ENCODE peak calls at places on chromosomes 12 and 14, in four cellular contexts. One of them, this sample, is unnamed.

GRCh38 chr14:65226824-65227604 is 124.7 kb upstream of the MAX start:
- DNase-seq in astrocyte of the hippocampus: no peak
- DNase-seq in T-helper 1 cell: no peak
- DNase-seq in WTC11: no peak
- DNase-seq in this sample: no peak

GRCh38 chr12:122860854-122861585 is 25.8 kb downstream of the HIP1R start:
- DNase-seq in astrocyte of the hippocampus: no peak
- DNase-seq in T-helper 1 cell: no peak
- DNase-seq in WTC11: peak
- DNase-seq in this sample: no peak

GRCh38 chr14:71733210-71733883 is 198.9 kb upstream of the RGS6 start:
- DNase-seq in astrocyte of the hippocampus: peak
- DNase-seq in T-helper 1 cell: no peak
- DNase-seq in WTC11: no peak
- DNase-seq in this sample: peak

GRCh38 chr12:91272456-91273063 is 89.9 kb upstream of the DCN start:
- DNase-seq in astrocyte of the hippocampus: no peak
- DNase-seq in T-helper 1 cell: no peak
- DNase-seq in WTC11: peak
- DNase-seq in this sample: no peak

GRCh38 chr12:109952160-109952858 is 43.9 kb downstream of the GIT2 start:
- DNase-seq in astrocyte of the hippocampus: no peak
- DNase-seq in T-helper 1 cell: no peak
- DNase-seq in WTC11: no peak
- DNase-seq in this sample: no peak

GRCh38 chr12:109191621-109192250 is 75.3 kb downstream of the ACACB start:
- DNase-seq in astrocyte of the hippocampus: peak
- DNase-seq in T-helper 1 cell: no peak
- DNase-seq in WTC11: no peak
- DNase-seq in this sample: no peak

GRCh38 chr14:71143391-71144290 is 236.4 kb downstream of the PCNX1 start:
- DNase-seq in astrocyte of the hippocampus: peak
- DNase-seq in T-helper 1 cell: no peak
- DNase-seq in WTC11: no peak
- DNase-seq in this sample: peak

GRCh38 chr12:68446379-68446778 is 114.2 kb upstream of the MDM1 start:
- DNase-seq in astrocyte of the hippocampus: no peak
- DNase-seq in T-helper 1 cell: no peak
- DNase-seq in WTC11: no peak
- DNase-seq in this sample: no peak

GRCh38 chr12:27333311-27334009 is 824 bp downstream of the BMAL2 start:
- DNase-seq in astrocyte of the hippocampus: peak
- DNase-seq in T-helper 1 cell: peak
- DNase-seq in WTC11: peak
- DNase-seq in this sample: no peak

GRCh38 chr14:22781606-22782000 is 15.1 kb downstream of the OXA1L start:
- DNase-seq in astrocyte of the hippocampus: peak
- DNase-seq in T-helper 1 cell: no peak
- DNase-seq in WTC11: no peak
- DNase-seq in this sample: no peak

GRCh38 chr14:29462772-29463171 is 464.9 kb downstream of the PRKD1 start:
- DNase-seq in astrocyte of the hippocampus: peak
- DNase-seq in T-helper 1 cell: no peak
- DNase-seq in WTC11: no peak
- DNase-seq in this sample: no peak

GRCh38 chr14:78950654-78951053 is 780.5 kb downstream of the NRXN3 start:
- DNase-seq in astrocyte of the hippocampus: peak
- DNase-seq in T-helper 1 cell: no peak
- DNase-seq in WTC11: no peak
- DNase-seq in this sample: peak

GRCh38 chr12:68675098-68675842 is 11.5 kb upstream of the NUP107 start:
- DNase-seq in astrocyte of the hippocampus: no peak
- DNase-seq in T-helper 1 cell: peak
- DNase-seq in WTC11: no peak
- DNase-seq in this sample: no peak

GRCh38 chr14:103928011-103928890 is at the start of gene TDRD9:
- DNase-seq in astrocyte of the hippocampus: no peak
- DNase-seq in T-helper 1 cell: no peak
- DNase-seq in WTC11: no peak
- DNase-seq in this sample: no peak

GRCh38 chr14:95496111-95496681 is 20.3 kb downstream of the SYNE3 start:
- DNase-seq in astrocyte of the hippocampus: peak
- DNase-seq in T-helper 1 cell: no peak
- DNase-seq in WTC11: no peak
- DNase-seq in this sample: no peak

GRCh38 chr14:68692216-68692615 is 100.7 kb downstream of the ZFP36L1 start:
- DNase-seq in astrocyte of the hippocampus: no peak
- DNase-seq in T-helper 1 cell: no peak
- DNase-seq in WTC11: no peak
- DNase-seq in this sample: no peak

GRCh38 chr14:74135386-74135785 is 50.6 kb downstream of the LIN52 start:
- DNase-seq in astrocyte of the hippocampus: peak
- DNase-seq in T-helper 1 cell: no peak
- DNase-seq in WTC11: no peak
- DNase-seq in this sample: peak

GRCh38 chr12:47903927-47904646 is 707 bp downstream of the VDR start:
- DNase-seq in astrocyte of the hippocampus: peak
- DNase-seq in T-helper 1 cell: peak
- DNase-seq in WTC11: no peak
- DNase-seq in this sample: peak

GRCh38 chr14:77955816-77956796 is 156.2 kb downstream of the ADCK1 start:
- DNase-seq in astrocyte of the hippocampus: no peak
- DNase-seq in T-helper 1 cell: no peak
- DNase-seq in WTC11: no peak
- DNase-seq in this sample: no peak

GRCh38 chr14:74510955-74511354 is 17.4 kb downstream of the ISCA2 start:
- DNase-seq in astrocyte of the hippocampus: peak
- DNase-seq in T-helper 1 cell: no peak
- DNase-seq in WTC11: no peak
- DNase-seq in this sample: peak

GRCh38 chr12:106106129-106106566 is 32.6 kb downstream of the NUAK1 start:
- DNase-seq in astrocyte of the hippocampus: no peak
- DNase-seq in T-helper 1 cell: no peak
- DNase-seq in WTC11: no peak
- DNase-seq in this sample: no peak

GRCh38 chr12:122275459-122275858 is 9.2 kb upstream of the VPS33A start:
- DNase-seq in astrocyte of the hippocampus: no peak
- DNase-seq in T-helper 1 cell: no peak
- DNase-seq in WTC11: no peak
- DNase-seq in this sample: no peak

GRCh38 chr12:105378821-105379400 is 48.4 kb downstream of the C12orf75 start:
- DNase-seq in astrocyte of the hippocampus: peak
- DNase-seq in T-helper 1 cell: no peak
- DNase-seq in WTC11: peak
- DNase-seq in this sample: no peak

GRCh38 chr12:105113094-105113493 is 5.6 kb downstream of the WASHC4 start:
- DNase-seq in astrocyte of the hippocampus: no peak
- DNase-seq in T-helper 1 cell: no peak
- DNase-seq in WTC11: no peak
- DNase-seq in this sample: no peak

GRCh38 chr12:120437735-120438494 is at the start of gene COX6A1:
- DNase-seq in astrocyte of the hippocampus: peak
- DNase-seq in T-helper 1 cell: peak
- DNase-seq in WTC11: peak
- DNase-seq in this sample: peak

GRCh38 chr14:61527325-61528100 is 167.8 kb upstream of the HIF1A start:
- DNase-seq in astrocyte of the hippocampus: peak
- DNase-seq in T-helper 1 cell: no peak
- DNase-seq in WTC11: no peak
- DNase-seq in this sample: peak

GRCh38 chr12:19130224-19131019 is 889 bp downstream of the PLEKHA5 start:
- DNase-seq in astrocyte of the hippocampus: peak
- DNase-seq in T-helper 1 cell: peak
- DNase-seq in WTC11: peak
- DNase-seq in this sample: no peak

GRCh38 chr14:32468955-32469354 is 139.9 kb downstream of the AKAP6 start:
- DNase-seq in astrocyte of the hippocampus: peak
- DNase-seq in T-helper 1 cell: no peak
- DNase-seq in WTC11: no peak
- DNase-seq in this sample: peak

GRCh38 chr12:131533139-131533538 is 177.8 kb upstream of the SFSWAP start:
- DNase-seq in astrocyte of the hippocampus: no peak
- DNase-seq in T-helper 1 cell: no peak
- DNase-seq in WTC11: no peak
- DNase-seq in this sample: no peak

GRCh38 chr12:113068312-113068935 is 11.9 kb downstream of the DTX1 start:
- DNase-seq in astrocyte of the hippocampus: no peak
- DNase-seq in T-helper 1 cell: no peak
- DNase-seq in WTC11: no peak
- DNase-seq in this sample: no peak

GRCh38 chr12:51368640-51369517 is 22.3 kb downstream of the GALNT6 start:
- DNase-seq in astrocyte of the hippocampus: peak
- DNase-seq in T-helper 1 cell: peak
- DNase-seq in WTC11: peak
- DNase-seq in this sample: no peak